ENCODE peak calls at places on chromosomes 13 and 19, in six cellular contexts. Z, T, J, Q, C and R are unnamed samples.

GRCh38 chr13:103703246-103703645 is 637.0 kb upstream of the SLC10A2 start:
- DNase-seq in Z (no peak), T (no peak), J (no peak), Q (no peak), C (no peak), R (no peak)

GRCh38 chr13:41650706-41651105 is 193.4 kb downstream of the RGCC start:
- DNase-seq in Z (no peak), T (no peak), J (no peak), Q (no peak), C (no peak), R (no peak)

GRCh38 chr13:113047587-113047986 is 58.0 kb upstream of the F7 start:
- DNase-seq in Z (no peak), T (no peak), J (no peak), Q (no peak), C (no peak), R (no peak)

GRCh38 chr13:50594276-50594970 is 249.1 kb downstream of the DLEU7 start:
- DNase-seq in Z (peak), T (no peak), J (peak), Q (no peak), C (peak), R (peak)

GRCh38 chr13:18739310-18739709 is 442.3 kb downstream of the TUBA3C start:
- DNase-seq in Z (no peak), T (no peak), J (peak), Q (no peak), C (no peak), R (no peak)

GRCh38 chr19:56189785-56190184 is 7.8 kb downstream of the ZSCAN5B start:
- DNase-seq in Z (peak), T (no peak), J (no peak), Q (no peak), C (peak), R (no peak)

GRCh38 chr13:70668983-70669382 is 560.7 kb upstream of the KLHL1 start:
- DNase-seq in Z (no peak), T (no peak), J (no peak), Q (no peak), C (no peak), R (no peak)

GRCh38 chr13:36543671-36544070 is 111.4 kb downstream of the CCNA1 start:
- DNase-seq in Z (no peak), T (no peak), J (no peak), Q (no peak), C (no peak), R (no peak)

GRCh38 chr13:110499621-110500281 is 61.8 kb downstream of the RAB20 start:
- DNase-seq in Z (no peak), T (no peak), J (no peak), Q (no peak), C (no peak), R (no peak)

GRCh38 chr13:53138369-53139036 is 109.9 kb downstream of the OLFM4 start:
- DNase-seq in Z (no peak), T (peak), J (no peak), Q (no peak), C (no peak), R (no peak)

DNA sequence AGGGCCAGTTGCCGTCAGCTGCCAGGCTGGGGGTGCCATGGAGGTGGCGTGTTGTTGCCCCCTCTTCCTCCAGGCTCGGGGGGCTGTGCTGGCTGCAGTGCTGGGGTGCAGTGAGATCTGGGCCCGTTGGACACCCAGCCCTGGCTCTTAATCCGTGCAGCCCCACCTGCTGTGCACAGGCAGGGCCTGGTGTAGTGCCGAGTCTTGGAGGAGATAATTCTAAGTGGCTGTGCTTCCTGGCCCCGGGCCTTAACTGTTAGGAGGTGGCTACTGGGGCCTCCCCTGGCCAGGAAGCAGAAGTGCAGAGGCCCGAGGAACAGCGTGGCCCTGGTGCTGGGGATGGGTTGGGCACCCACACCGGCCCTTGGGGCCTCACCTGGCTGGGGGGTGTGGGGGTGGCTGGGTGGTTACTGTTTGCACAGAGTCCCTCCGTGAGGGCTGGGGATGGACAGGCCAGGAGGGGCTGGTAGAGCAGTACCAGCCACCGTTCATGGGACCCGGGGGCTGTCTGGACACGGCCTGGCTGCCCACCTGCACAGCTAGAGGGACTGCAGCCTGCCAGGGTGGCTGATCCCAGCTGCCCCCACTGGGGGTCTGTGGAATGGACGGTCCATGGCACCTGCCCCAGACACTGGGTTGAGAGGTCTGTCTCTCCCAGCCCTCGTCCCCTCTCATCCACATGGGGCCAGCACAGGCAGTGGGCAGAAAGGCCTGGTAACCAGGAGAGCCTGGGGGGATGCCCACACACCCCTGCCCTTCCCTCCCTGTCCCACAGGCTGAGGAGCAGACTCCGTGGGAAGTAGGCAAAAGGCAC is 3.3 kb downstream of the GPX4 start:
- DNase-seq in Z (peak), T (peak), J (no peak), Q (no peak), C (no peak), R (no peak)
- TF ChIP-seq CTCF in Z (peak), T (peak), J (peak), Q (no peak), C (no peak), R (no peak)

GRCh38 chr13:48233097-48233885 is at the start of gene ITM2B:
- DNase-seq in Z (no peak), T (peak), J (peak), Q (peak), C (peak), R (peak)
- TF ChIP-seq CTCF in Z (peak), T (peak), J (peak), Q (peak), C (peak), R (no peak)

GRCh38 chr19:28239270-28239669 is 973.7 kb downstream of the UQCRFS1 start:
- DNase-seq in Z (peak), T (peak), J (peak), Q (no peak), C (peak), R (no peak)

GRCh38 chr19:28244966-28245365 is 968.0 kb downstream of the UQCRFS1 start:
- DNase-seq in Z (no peak), T (no peak), J (no peak), Q (no peak), C (no peak), R (no peak)

GRCh38 chr19:28245937-28246336 is 967.0 kb downstream of the UQCRFS1 start:
- DNase-seq in Z (no peak), T (no peak), J (no peak), Q (no peak), C (no peak), R (no peak)

GRCh38 chr19:28242317-28242927 is 970.5 kb downstream of the UQCRFS1 start:
- DNase-seq in Z (peak), T (peak), J (peak), Q (no peak), C (peak), R (no peak)
- TF ChIP-seq CTCF in Z (peak), T (peak), J (peak), Q (peak), C (peak), R (no peak)

GRCh38 chr13:26380930-26381329 is 127.0 kb downstream of the CDK8 start:
- DNase-seq in Z (no peak), T (no peak), J (no peak), Q (no peak), C (no peak), R (no peak)

GRCh38 chr13:26378116-26378515 is 124.2 kb downstream of the CDK8 start:
- DNase-seq in Z (no peak), T (no peak), J (no peak), Q (no peak), C (no peak), R (no peak)

GRCh38 chr13:26376430-26376829 is 122.5 kb downstream of the CDK8 start:
- DNase-seq in Z (no peak), T (no peak), J (no peak), Q (no peak), C (no peak), R (no peak)

GRCh38 chr13:26379831-26380230 is 125.9 kb downstream of the CDK8 start:
- DNase-seq in Z (no peak), T (no peak), J (no peak), Q (no peak), C (no peak), R (no peak)

GRCh38 chr13:26377038-26377437 is 123.1 kb downstream of the CDK8 start:
- DNase-seq in Z (peak), T (peak), J (peak), Q (no peak), C (peak), R (no peak)
- TF ChIP-seq CTCF in Z (peak), T (peak), J (peak), Q (peak), C (peak), R (no peak)

DNA sequence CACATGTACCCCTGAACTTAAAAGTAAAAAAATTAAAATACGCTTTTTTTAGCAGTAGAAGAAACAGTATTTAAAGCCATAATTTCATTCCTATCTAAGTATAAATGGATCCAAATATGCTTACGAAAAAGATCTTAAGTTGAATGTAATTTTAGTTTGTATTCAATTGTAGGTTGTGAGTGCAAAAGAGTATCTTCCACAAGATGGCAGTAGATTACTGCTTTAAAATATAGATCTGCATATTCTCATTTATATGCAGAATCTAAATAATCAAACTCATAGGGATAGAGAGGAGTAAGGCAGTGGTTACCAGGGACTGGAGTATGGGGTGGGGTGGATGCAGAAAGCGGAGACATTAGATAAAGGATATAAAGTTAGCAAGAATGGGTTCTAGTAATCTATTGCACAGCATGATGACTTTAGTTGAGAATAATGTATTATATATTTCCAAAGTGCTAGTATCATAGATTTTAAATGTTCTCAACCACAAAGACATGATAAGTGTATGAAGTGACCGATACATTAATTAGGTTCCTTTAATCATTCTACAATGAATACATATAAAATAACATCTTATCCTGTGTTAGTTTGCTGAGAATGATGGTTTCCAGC is 14.2 kb downstream of the OR7A17 start:
- DNase-seq in Z (no peak), T (peak), J (peak), Q (no peak), C (no peak), R (no peak)
- TF ChIP-seq CTCF in Z (peak), T (peak), J (peak), Q (peak), C (peak), R (peak)

GRCh38 chr19:19113040-19113541 is 25.2 kb downstream of the TMEM161A start:
- DNase-seq in Z (peak), T (peak), J (peak), Q (no peak), C (peak), R (no peak)
- TF ChIP-seq CTCF in Z (peak), T (peak), J (peak), Q (no peak), C (no peak), R (no peak)

GRCh38 chr19:41691268-41691970 is 3.3 kb upstream of the CEACAM7 start:
- DNase-seq in Z (peak), T (peak), J (peak), Q (no peak), C (no peak), R (no peak)
- TF ChIP-seq CTCF in Z (peak), T (peak), J (peak), Q (peak), C (peak), R (no peak)

GRCh38 chr19:8148410-8149231 is 771 bp downstream of the FBN3 start:
- DNase-seq in Z (peak), T (no peak), J (peak), Q (no peak), C (peak), R (no peak)
- TF ChIP-seq CTCF in Z (no peak), T (no peak), J (no peak), Q (no peak), C (peak), R (no peak)

DNA sequence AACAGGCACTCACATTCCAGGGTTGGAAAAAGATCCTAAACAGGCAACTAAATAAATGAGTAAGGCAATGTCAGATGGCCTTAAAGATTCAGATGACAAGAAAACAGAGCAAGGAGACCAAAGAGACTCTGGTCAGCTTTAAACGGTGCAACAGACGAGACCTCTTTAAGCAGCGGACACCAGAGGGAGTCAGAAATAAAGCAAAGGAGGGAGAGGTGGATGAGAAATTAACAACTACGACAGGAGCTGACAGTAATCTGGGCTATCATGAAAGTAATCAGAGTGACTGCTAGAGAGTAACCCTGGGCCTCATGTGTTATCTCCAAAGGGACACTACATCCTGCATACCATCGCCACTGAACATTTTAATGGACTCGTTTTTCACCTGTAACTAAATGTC is 1.1 kb downstream of the ZNF550 start:
- DNase-seq in Z (no peak), T (peak), J (peak), Q (no peak), C (no peak), R (no peak)
- TF ChIP-seq CTCF in Z (no peak), T (peak), J (no peak), Q (no peak), C (no peak), R (no peak)

GRCh38 chr13:77918391-77919261 is at the start of gene EDNRB:
- DNase-seq in Z (peak), T (peak), J (no peak), Q (no peak), C (peak), R (no peak)
- TF ChIP-seq CTCF in Z (peak), T (peak), J (no peak), Q (no peak), C (peak), R (no peak)